ENCODE peak calls at places on chromosomes 6 and 20, in four cellular contexts. F, M, H and E are unnamed samples.

GRCh38 chr6:13624871-13625288 is 9.7 kb downstream of the NOL7 start:
- DNase-seq in F (no peak), M (no peak), H (peak; percentile 59), E (peak; percentile 74)

GRCh38 chr20:51365670-51366069 is 176.8 kb downstream of the NFATC2 start:
- DNase-seq in F (no peak), M (no peak), H (no peak), E (no peak)

GRCh38 chr6:44176935-44177509 is 18.4 kb downstream of the CAPN11 start:
- DNase-seq in M (no peak), F (no peak), H (peak; percentile 53), E (peak; percentile 67)

GRCh38 chr6:104459543-104459942 is 400.2 kb downstream of the HACE1 start:
- DNase-seq in F (no peak), M (no peak), H (no peak), E (no peak)

GRCh38 chr6:53795702-53796450 is 1.1 kb downstream of the LRRC1 start:
- DNase-seq in F (peak; percentile 43), H (no peak), M (no peak), E (no peak)

GRCh38 chr6:12064125-12064524 is 52.0 kb downstream of the HIVEP1 start:
- DNase-seq in H (no peak), F (no peak), M (no peak), E (no peak)

GRCh38 chr6:146892613-146893401 is 294.0 kb downstream of the ADGB start:
- DNase-seq in F (no peak), M (no peak), H (no peak), E (no peak)

GRCh38 chr6:37038297-37039198 is 33.1 kb downstream of the FGD2 start:
- DNase-seq in H (no peak), M (no peak), F (peak; percentile 80), E (no peak)

GRCh38 chr6:21997414-21998037 is 299.3 kb downstream of the PRL start:
- DNase-seq in M (no peak), F (no peak), H (no peak), E (no peak)

GRCh38 chr20:45128066-45128465 is 3.8 kb upstream of the WFDC12 start:
- DNase-seq in F (no peak), H (no peak), M (no peak), E (no peak)

GRCh38 chr6:154590770-154591169 is 80.3 kb upstream of the CNKSR3 start:
- DNase-seq in M (no peak), H (no peak), F (no peak), E (no peak)

GRCh38 chr6:75183099-75183541 is 22.7 kb downstream of the COL12A1 start:
- DNase-seq in M (no peak), H (no peak), F (no peak), E (no peak)

GRCh38 chr6:82270791-82271392 is 23.3 kb upstream of the IBTK start:
- DNase-seq in H (peak; percentile 41), M (no peak), F (no peak), E (peak; percentile 58)

GRCh38 chr6:111487656-111488055 is 4.6 kb upstream of the REV3L start:
- DNase-seq in M (no peak), F (no peak), H (peak; percentile 18), E (peak; percentile 59)

GRCh38 chr6:111377558-111378120 is 105.4 kb downstream of the REV3L start:
- DNase-seq in M (no peak), F (no peak), H (no peak), E (no peak)

GRCh38 chr20:24914388-24915241 is 34.5 kb upstream of the CST7 start:
- DNase-seq in M (no peak), H (no peak), F (no peak), E (no peak)

GRCh38 chr6:13813621-13814175 is 659 bp downstream of the MCUR1 start:
- DNase-seq in H (no peak), M (peak; percentile 4), F (peak; percentile 79), E (peak; percentile 70)

GRCh38 chr6:26336355-26337198 is 28.4 kb upstream of the BTN3A2 start:
- DNase-seq in H (no peak), M (no peak), F (no peak), E (no peak)